ENCODE peak calls at places on chromosomes 5 and 9, in eight cellular contexts. H is IMR-90, G is fibroblast of the aortic adventitia, U is uterus, S is ovary, R is tibial artery, N is OCI-LY7, Z is breast epithelium. V is an unnamed sample.

GRCh38 chr5:97471951-97472350 is 288.9 kb upstream of the RIOK2 start:
- DNase-seq in H (no peak), G (no peak), U (no peak), S (no peak), R (no peak), N (no peak), Z (no peak), V (no peak)

GRCh38 chr9:70117835-70118319 is 74.2 kb downstream of the MAMDC2 start:
- DNase-seq in H (peak), G (peak), U (no peak), S (no peak), R (no peak), N (no peak), Z (no peak), V (no peak)

GRCh38 chr9:138112791-138113600 is 235.4 kb downstream of the CACNA1B start:
- DNase-seq in H (no peak), G (no peak), U (no peak), S (no peak), R (no peak), N (no peak), Z (no peak), V (no peak)

GRCh38 chr5:98656106-98656795 is 117.2 kb upstream of the RGMB start:
- DNase-seq in H (peak), G (peak), U (no peak), S (no peak), R (no peak), N (no peak), Z (no peak), V (no peak)

GRCh38 chr9:113875917-113876805 is at the start of gene ZNF618:
- DNase-seq in H (no peak), G (no peak), U (no peak), S (peak), R (no peak), N (peak), Z (no peak), V (peak)

GRCh38 chr5:181246276-181247050 is 2.8 kb upstream of the RACK1 start:
- DNase-seq in H (peak), G (peak), U (peak), S (peak), R (peak), N (peak), Z (peak), V (peak)

GRCh38 chr9:132210472-132211145 is 48.8 kb downstream of the NTNG2 start:
- DNase-seq in H (peak), G (peak), U (no peak), S (no peak), R (no peak), N (no peak), Z (no peak), V (no peak)

GRCh38 chr9:16064701-16065230 is 511.9 kb downstream of the CCDC171 start:
- DNase-seq in H (no peak), G (no peak), U (no peak), S (no peak), R (no peak), N (no peak), Z (no peak), V (no peak)

GRCh38 chr9:20243866-20244647 is 378.2 kb downstream of the MLLT3 start:
- DNase-seq in H (no peak), G (no peak), U (no peak), S (no peak), R (no peak), N (no peak), Z (no peak), V (no peak)

GRCh38 chr9:122336836-122337560 is 33.8 kb upstream of the PTGS1 start:
- DNase-seq in H (no peak), G (no peak), U (no peak), S (no peak), R (no peak), N (peak), Z (no peak), V (no peak)

GRCh38 chr9:2320126-2320525 is 301.5 kb upstream of the VLDLR start:
- DNase-seq in H (peak), G (no peak), U (no peak), S (no peak), R (no peak), N (no peak), Z (no peak), V (no peak)

GRCh38 chr5:88613051-88613450 is 269.9 kb downstream of the MEF2C start:
- DNase-seq in H (no peak), G (no peak), U (no peak), S (no peak), R (no peak), N (no peak), Z (no peak), V (no peak)

GRCh38 chr5:112862085-112862484 is 998 bp downstream of the SRP19 start:
- DNase-seq in H (no peak), G (no peak), U (no peak), S (no peak), R (no peak), N (no peak), Z (no peak), V (no peak)

GRCh38 chr9:36623280-36623679 is 50.6 kb downstream of the MELK start:
- DNase-seq in H (peak), G (peak), U (no peak), S (no peak), R (no peak), N (no peak), Z (no peak), V (no peak)

GRCh38 chr5:1184163-1184470 is 17.3 kb upstream of the SLC6A19 start:
- DNase-seq in H (no peak), G (no peak), U (no peak), S (no peak), R (no peak), N (no peak), Z (no peak), V (no peak)

GRCh38 chr5:115961413-115962238 is 649 bp upstream of the LVRN start:
- DNase-seq in H (no peak), G (peak), U (no peak), S (no peak), R (no peak), N (no peak), Z (no peak), V (no peak)

GRCh38 chr5:58145397-58145796 is 314.5 kb downstream of the PLK2 start:
- DNase-seq in H (no peak), G (no peak), U (no peak), S (no peak), R (no peak), N (no peak), Z (no peak), V (no peak)

GRCh38 chr5:132459983-132460834 is 30.4 kb downstream of the IRF1 start:
- DNase-seq in H (no peak), G (no peak), U (no peak), S (no peak), R (peak), N (peak), Z (no peak), V (no peak)

GRCh38 chr9:32424616-32425015 is 40.2 kb downstream of the ACO1 start:
- DNase-seq in H (peak), G (no peak), U (no peak), S (no peak), R (no peak), N (no peak), Z (no peak), V (no peak)

GRCh38 chr5:60703944-60704343 is 4.0 kb upstream of the DEPDC1B start:
- DNase-seq in H (no peak), G (no peak), U (no peak), S (no peak), R (no peak), N (no peak), Z (no peak), V (no peak)

GRCh38 chr5:103526164-103526915 is 36.2 kb downstream of the NUDT12 start:
- DNase-seq in H (no peak), G (peak), U (no peak), S (no peak), R (no peak), N (no peak), Z (no peak), V (no peak)

GRCh38 chr5:151448038-151448985 is 909 bp downstream of the SLC36A1 start:
- DNase-seq in H (no peak), G (peak), U (peak), S (peak), R (no peak), N (peak), Z (no peak), V (peak)

GRCh38 chr9:93185261-93186150 is 1.6 kb downstream of the WNK2 start:
- DNase-seq in H (no peak), G (no peak), U (no peak), S (no peak), R (no peak), N (no peak), Z (no peak), V (no peak)

GRCh38 chr5:334903-335739 is 13.6 kb downstream of the AHRR start:
- DNase-seq in H (no peak), G (no peak), U (no peak), S (no peak), R (no peak), N (no peak), Z (no peak), V (no peak)

GRCh38 chr9:131239307-131239975 is 36.9 kb downstream of the FAM78A start:
- DNase-seq in H (no peak), G (no peak), U (no peak), S (no peak), R (no peak), N (no peak), Z (no peak), V (no peak)

GRCh38 chr5:151758141-151758429 is 346 bp downstream of the ATOX1 start:
- DNase-seq in H (no peak), G (no peak), U (no peak), S (no peak), R (no peak), N (no peak), Z (no peak), V (no peak)

GRCh38 chr5:171633776-171634470 is 151.7 kb upstream of the SMIM23 start:
- DNase-seq in H (no peak), G (no peak), U (no peak), S (no peak), R (no peak), N (peak), Z (no peak), V (no peak)

DNA sequence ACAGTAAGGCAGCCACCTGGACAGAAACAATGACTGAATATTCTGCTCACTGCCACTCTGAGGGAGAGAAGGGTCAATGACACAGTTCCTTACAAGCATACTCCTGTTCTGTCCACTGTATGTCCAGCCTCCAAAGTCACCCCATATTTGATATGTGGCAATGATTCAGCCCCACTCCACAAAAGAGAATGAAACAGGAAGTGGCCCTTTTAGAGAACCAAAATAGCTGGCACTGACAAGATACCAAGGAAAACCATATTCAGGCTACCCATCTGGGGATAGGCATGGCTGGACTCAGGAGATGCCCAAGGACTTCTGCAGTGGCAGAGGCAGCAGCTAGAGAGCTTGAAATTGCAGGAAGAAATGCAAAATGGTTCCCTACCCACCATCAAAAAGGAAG is 12.8 kb upstream of the GFRA3 start:
- DNase-seq in H (no peak), G (no peak), U (no peak), S (no peak), R (no peak), N (no peak), Z (no peak), V (no peak)
- TF ChIP-seq CTCF in H (no peak), G (no peak), U (no peak), S (no peak), R (no peak), N (no peak), Z (no peak), V (no peak)

DNA sequence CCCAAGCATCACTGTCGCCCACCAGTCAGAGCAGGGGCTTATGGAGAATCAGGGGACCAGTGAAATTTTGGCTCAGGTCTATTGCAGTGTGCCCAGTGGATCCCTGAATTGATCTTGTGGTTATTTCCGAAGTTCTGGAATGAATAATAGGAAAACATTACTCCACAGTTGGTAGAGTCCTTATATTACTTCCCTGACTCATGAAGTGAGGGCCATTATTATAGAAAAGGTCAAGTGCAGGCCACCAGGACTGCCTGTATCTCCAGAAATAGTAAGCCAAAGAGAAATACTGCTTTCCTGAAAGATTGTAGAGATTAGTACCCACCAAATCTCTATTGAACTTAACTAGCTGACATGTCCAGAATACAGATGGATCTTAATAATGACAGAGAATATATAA is 335.0 kb downstream of the NPR3 start:
- DNase-seq in H (no peak), G (peak), U (no peak), S (no peak), R (no peak), N (no peak), Z (no peak), V (no peak)
- H3K4me3 ChIP-seq in H (no peak), G (no peak), U (no peak), S (no peak), R (no peak), N (no peak), Z (no peak), V (no peak)

GRCh38 chr9:110566156-110566555 is 13.4 kb downstream of the SVEP1 start:
- DNase-seq in H (no peak), G (no peak), U (no peak), S (no peak), R (no peak), N (no peak), Z (no peak), V (no peak)
- TF ChIP-seq CTCF in H (no peak), G (no peak), U (no peak), S (no peak), R (no peak), N (no peak), Z (no peak), V (no peak)

GRCh38 chr9:133274236-133275104 is 531 bp downstream of the ABO start:
- DNase-seq in H (no peak), G (no peak), U (no peak), S (no peak), R (no peak), N (no peak), Z (no peak), V (no peak)

GRCh38 chr9:133273819-133274218 is 1.2 kb downstream of the ABO start:
- DNase-seq in H (no peak), G (no peak), U (no peak), S (no peak), R (no peak), N (no peak), Z (no peak), V (no peak)

GRCh38 chr9:133273098-133273497 is 1.9 kb downstream of the ABO start:
- DNase-seq in H (no peak), G (no peak), U (no peak), S (no peak), R (no peak), N (no peak), Z (no peak), V (no peak)

GRCh38 chr9:133268335-133269056 is 6.5 kb downstream of the ABO start:
- DNase-seq in H (no peak), G (no peak), U (no peak), S (no peak), R (no peak), N (no peak), Z (no peak), V (no peak)

DNA sequence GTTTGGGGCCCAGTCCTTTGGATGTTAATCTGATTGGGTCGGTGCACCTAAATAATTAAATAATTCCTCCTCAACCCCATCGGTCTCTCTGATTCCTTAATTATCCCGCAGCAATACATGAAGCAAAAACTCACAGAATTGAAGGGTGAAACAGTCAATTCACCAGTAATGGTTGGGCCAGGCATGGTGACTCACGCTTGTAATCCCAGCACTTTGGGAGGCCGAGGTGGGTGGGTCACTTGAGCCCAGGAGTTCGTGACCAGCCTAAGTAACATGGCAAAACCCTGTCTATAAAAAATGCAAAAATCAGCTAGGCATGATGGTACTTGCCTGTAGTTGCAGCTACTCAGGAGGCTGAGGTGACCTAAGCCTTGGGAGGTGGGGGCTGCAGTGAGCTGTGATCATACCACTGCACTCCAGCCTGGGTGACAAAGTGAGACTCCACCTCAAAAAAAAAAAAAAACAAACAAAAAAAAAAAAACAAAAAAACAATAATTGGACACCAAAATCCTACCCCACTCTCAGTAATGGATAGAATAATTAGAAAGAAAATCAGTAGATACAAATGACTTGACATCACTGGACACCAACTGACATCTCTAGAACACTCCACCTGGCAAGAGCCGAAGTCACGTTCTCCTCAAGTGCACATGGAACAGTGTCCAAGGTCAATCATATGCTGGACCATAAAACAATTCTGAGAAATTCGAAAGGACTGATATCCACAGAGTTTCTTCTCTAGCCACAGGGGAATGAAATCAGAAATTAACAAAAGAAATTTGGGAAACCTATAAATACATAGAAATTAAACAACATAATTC is 5.3 kb downstream of the ABO start:
- DNase-seq in H (no peak), G (no peak), U (no peak), S (no peak), R (no peak), N (no peak), Z (no peak), V (no peak)
- H3K4me3 ChIP-seq in H (no peak), G (no peak), U (no peak), S (no peak), R (no peak), N (no peak), Z (no peak), V (no peak)